ENCODE peak calls at places on chromosomes 5 and 9, in six cellular contexts. L is A549, B is WTC11, V is NB4, H is K562, C is HepG2. G is an unnamed sample.

GRCh38 chr5:159017787-159018186 is 81.9 kb downstream of the EBF1 start:
- DNase-seq in L (peak), B (peak), V (peak), H (peak), C (no peak), G (peak)

GRCh38 chr5:35954175-35954574 is 15.8 kb upstream of the CAPSL start:
- DNase-seq in L (no peak), B (peak), V (no peak), H (no peak), C (no peak), G (no peak)

GRCh38 chr5:14428302-14429081 is 153.1 kb upstream of the OTULINL start:
- DNase-seq in L (no peak), B (no peak), V (no peak), H (no peak), C (no peak), G (peak)

GRCh38 chr5:98296426-98296825 is 477.0 kb upstream of the RGMB start:
- DNase-seq in L (no peak), B (no peak), V (no peak), H (no peak), C (no peak), G (no peak)

GRCh38 chr5:97094579-97095317 is 47.7 kb downstream of the LIX1 start:
- DNase-seq in L (no peak), B (no peak), V (no peak), H (no peak), C (no peak), G (no peak)

GRCh38 chr5:133322743-133323142 is 270.9 kb downstream of the HSPA4 start:
- DNase-seq in L (no peak), B (no peak), V (no peak), H (no peak), C (no peak), G (no peak)

GRCh38 chr9:35664531-35665470 is at the start of gene ARHGEF39:
- DNase-seq in L (peak), B (peak), V (peak), H (peak), C (peak), G (peak)

GRCh38 chr9:20037699-20038098 is 248.9 kb upstream of the SLC24A2 start:
- DNase-seq in L (no peak), B (no peak), V (no peak), H (no peak), C (no peak), G (no peak)

GRCh38 chr5:143051244-143052058 is 281.3 kb downstream of the ARHGAP26 start:
- DNase-seq in L (no peak), B (no peak), V (peak), H (peak), C (peak), G (no peak)

GRCh38 chr9:122988141-122988540 is 45.3 kb upstream of the GPR21 start:
- DNase-seq in L (no peak), B (no peak), V (no peak), H (no peak), C (no peak), G (no peak)

GRCh38 chr5:93653716-93654115 is 70.7 kb downstream of the NR2F1 start:
- DNase-seq in L (no peak), B (no peak), V (no peak), H (no peak), C (no peak), G (no peak)

GRCh38 chr9:76296561-76297276 is 97.5 kb downstream of the RFK start:
- DNase-seq in L (no peak), B (no peak), V (no peak), H (no peak), C (no peak), G (no peak)

GRCh38 chr5:178115136-178115834 is 2.0 kb downstream of the N4BP3 start:
- DNase-seq in L (no peak), B (peak), V (no peak), H (no peak), C (no peak), G (no peak)

GRCh38 chr5:17381926-17382325 is 116.1 kb upstream of the TAF11L2 start:
- DNase-seq in L (no peak), B (no peak), V (peak), H (no peak), C (no peak), G (no peak)

GRCh38 chr5:157217289-157218024 is 36.8 kb downstream of the ITK start:
- DNase-seq in L (no peak), B (no peak), V (no peak), H (no peak), C (no peak), G (no peak)

GRCh38 chr9:13705913-13706312 is 426.4 kb upstream of the MPDZ start:
- DNase-seq in L (no peak), B (no peak), V (no peak), H (no peak), C (no peak), G (peak)

GRCh38 chr5:148937239-148937638 is 110.8 kb downstream of the ADRB2 start:
- DNase-seq in L (no peak), B (no peak), V (no peak), H (no peak), C (no peak), G (no peak)

GRCh38 chr9:82504620-82505019 is 516.0 kb downstream of the SPATA31D1 start:
- DNase-seq in L (no peak), B (no peak), V (no peak), H (no peak), C (no peak), G (no peak)
- TF ChIP-seq MAX in L (no peak), B (no peak), V (no peak), H (no peak), C (no peak), G (no peak)

DNA sequence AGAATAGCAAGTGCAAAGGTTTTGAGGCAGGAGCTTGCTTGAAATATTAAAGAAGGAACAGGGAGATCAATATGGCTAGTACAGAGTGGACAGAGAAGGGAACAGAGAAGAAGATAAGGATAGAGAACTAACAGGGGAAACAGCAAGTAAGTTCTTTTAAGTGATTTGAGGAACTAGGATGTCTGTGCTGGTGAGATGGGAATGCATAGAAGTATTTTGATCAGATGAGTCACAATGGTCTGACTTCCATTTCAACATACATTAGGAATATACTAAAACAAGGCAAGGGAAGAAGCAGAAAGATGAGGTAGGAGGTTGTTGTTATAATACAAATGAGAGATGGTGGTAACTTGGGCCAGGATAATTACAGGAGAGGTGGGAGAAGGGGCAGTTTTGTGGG is 130.6 kb downstream of the CHSY3 start:
- DNase-seq in L (no peak), B (no peak), V (no peak), H (no peak), C (no peak), G (peak)
- TF ChIP-seq MAX in L (no peak), B (no peak), V (no peak), H (no peak), C (no peak), G (no peak)

DNA sequence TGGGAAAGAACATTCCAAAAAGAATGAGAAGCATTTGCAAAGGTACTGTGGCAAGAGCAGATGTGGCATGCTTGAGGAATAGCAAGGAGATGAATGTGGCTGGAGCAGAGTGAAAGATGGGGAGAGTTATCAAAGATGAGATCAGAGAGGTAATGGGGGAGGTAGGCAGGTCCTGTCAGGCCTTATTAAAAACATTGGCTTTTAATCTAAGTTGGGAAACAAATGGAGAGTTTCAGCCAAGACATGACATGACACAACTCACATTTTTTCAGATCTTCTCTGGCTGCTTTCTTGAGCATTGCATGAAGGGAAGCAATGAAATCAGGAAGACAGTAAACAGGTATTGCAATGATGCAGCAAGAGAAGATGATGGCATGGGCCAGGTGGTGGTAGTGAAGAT is 120.3 kb downstream of the MUSK start:
- DNase-seq in L (no peak), B (no peak), V (no peak), H (no peak), C (no peak), G (no peak)
- TF ChIP-seq MAX in L (no peak), B (no peak), V (no peak), H (no peak), C (no peak), G (no peak)

GRCh38 chr5:5658226-5658625 is 235.7 kb downstream of the ICE1 start:
- DNase-seq in L (no peak), B (no peak), V (no peak), H (no peak), C (no peak), G (no peak)
- TF ChIP-seq MAX in L (no peak), B (no peak), V (no peak), H (no peak), C (no peak), G (no peak)

GRCh38 chr9:37663926-37664325 is 13.2 kb downstream of the FRMPD1 start:
- DNase-seq in L (no peak), B (no peak), V (no peak), H (no peak), C (no peak), G (no peak)

GRCh38 chr9:37669232-37669631 is 18.5 kb downstream of the FRMPD1 start:
- DNase-seq in L (no peak), B (peak), V (no peak), H (no peak), C (no peak), G (no peak)

DNA sequence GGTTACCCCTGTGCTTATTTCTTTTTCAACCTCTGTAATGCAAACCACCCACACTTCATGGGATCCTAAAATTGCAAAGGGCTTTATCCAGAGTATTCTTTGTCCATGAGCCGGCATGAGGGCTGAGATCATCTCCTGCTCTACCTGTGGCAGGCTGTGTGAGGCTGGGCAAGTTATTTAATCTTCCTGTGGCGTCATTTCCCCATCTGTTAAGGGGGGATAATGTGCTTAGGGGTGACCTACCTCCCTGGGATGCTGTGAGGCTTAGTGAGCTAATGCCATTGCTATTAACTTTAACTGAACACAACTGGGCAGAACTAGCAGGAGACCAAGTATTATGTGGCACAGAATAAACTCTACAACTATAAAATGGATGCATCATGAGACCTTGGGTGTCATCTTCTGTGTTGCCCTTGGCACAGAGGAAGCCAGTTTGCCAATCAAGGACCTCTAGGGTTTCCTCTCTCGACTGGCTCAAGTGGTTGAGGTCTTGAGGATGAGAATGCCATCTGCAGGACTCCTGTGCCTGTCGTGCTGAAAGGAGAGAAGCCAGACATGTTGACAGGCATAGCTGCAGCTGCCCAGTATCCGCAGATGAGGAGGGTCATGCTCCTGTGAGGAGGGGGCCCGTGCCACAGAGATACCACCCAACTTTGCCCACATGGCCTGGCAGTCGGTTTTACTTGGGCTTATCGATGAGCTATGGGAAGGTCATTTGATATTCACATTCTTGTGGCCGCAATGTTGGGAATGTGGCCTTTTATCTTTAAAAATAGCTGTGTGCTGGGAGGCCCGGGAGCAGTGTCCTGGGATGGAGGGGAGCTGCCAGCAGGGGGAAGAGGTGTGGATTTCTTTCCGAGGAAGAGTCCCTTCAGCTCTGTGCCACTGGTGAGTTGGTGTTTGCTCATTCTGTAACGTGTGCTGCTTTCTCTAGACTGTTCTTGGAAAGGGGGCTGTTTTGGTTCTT is 17.2 kb downstream of the FRMPD1 start:
- DNase-seq in L (peak), B (peak), V (no peak), H (no peak), C (peak), G (no peak)
- TF ChIP-seq MAX in L (no peak), B (no peak), V (no peak), H (no peak), C (no peak), G (no peak)

GRCh38 chr9:129580211-129580915 is 40.5 kb downstream of the C9orf50 start:
- DNase-seq in L (no peak), B (no peak), V (no peak), H (no peak), C (peak), G (no peak)
- TF ChIP-seq MAX in L (no peak), B (no peak), V (no peak), H (no peak), C (peak), G (no peak)

GRCh38 chr9:121296213-121297127 is 28.5 kb downstream of the GSN start:
- DNase-seq in L (no peak), B (no peak), V (no peak), H (no peak), C (peak), G (no peak)

GRCh38 chr9:121295662-121296191 is 27.8 kb downstream of the GSN start:
- DNase-seq in L (no peak), B (no peak), V (no peak), H (no peak), C (no peak), G (no peak)

GRCh38 chr9:121294181-121294743 is 26.3 kb downstream of the GSN start:
- DNase-seq in L (no peak), B (no peak), V (no peak), H (no peak), C (no peak), G (no peak)

GRCh38 chr9:121292801-121293241 is 24.9 kb downstream of the GSN start:
- DNase-seq in L (no peak), B (no peak), V (no peak), H (no peak), C (no peak), G (no peak)

DNA sequence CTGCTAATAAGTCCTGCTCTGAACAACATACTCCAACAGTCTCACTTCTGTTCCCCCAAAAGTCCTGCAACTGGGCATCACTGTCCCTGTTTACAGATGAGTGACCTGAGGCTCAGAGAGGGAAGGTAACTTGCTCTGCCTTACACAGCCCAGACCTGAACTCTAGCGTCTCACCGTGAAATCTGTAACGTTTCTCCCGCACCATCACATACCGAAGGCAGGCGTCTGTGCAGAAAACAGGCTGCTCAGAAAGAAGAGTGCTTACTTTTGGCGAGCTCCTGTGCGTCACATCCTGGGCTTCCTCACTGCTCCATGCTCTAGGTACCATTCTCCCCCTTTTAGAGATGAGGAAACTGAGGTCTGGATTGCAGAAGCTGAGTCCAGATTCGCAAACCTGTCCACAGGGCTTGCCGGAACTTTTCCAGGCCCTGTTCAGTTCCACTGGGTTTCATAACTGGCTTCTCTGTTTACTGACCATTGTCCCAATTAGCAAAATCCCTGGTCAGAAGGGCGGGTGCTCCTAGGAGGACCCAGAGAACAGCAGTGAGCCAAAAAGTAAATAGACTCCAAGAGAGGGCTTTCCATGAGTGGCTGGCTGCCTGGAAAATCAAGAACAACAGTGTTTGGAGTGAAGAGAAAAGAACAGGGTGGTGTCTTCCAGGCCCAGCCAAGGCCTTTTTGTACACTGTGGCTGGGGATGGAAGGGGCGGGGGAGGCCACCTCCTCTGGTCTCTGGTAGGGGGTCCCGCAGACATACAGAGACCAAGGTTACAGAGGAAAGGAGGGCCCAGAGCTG is 27.1 kb downstream of the GSN start:
- DNase-seq in L (no peak), B (no peak), V (no peak), H (no peak), C (peak), G (no peak)
- TF ChIP-seq MAX in L (no peak), B (no peak), V (no peak), H (no peak), C (no peak), G (no peak)

DNA sequence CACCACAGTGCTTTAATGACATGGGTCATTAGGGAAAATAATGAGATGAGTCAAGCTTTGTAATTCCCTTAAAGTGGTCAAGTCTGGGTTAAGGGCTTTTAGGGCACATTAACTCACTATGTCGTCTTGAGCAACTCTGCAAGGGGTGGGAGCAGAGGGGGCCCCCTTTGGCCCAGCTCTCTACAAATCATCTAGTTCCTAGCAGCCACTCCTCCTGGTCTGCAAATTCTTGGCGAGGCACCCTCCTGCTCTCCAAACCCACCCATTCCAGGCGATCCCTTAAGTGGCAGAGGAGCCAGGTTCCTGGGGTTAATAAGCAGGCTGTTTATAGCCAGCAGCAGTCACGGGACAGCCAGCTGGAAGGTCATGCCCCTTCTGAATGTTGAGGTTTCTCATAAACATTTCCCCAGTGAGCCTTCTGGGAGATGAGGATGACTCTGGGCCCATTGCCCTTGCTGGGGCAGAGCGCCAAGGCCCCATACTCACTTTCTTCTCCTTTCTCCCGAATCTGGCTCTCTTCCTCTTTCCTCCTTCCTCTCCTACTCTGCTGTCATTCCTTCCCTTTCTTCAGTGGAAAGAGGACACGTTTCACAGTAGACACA is 14.3 kb upstream of the GPX3 start:
- DNase-seq in L (no peak), B (no peak), V (no peak), H (no peak), C (no peak), G (peak)
- TF ChIP-seq MAX in L (no peak), B (no peak), V (no peak), H (no peak), C (no peak), G (no peak)

G was measured in endothelial cell of umbilical vein.